ENCODE peak calls at places on chromosomes 2 and 18, in ten cellular contexts. O is lower lobe of right lung; Y is body of pancreas; B is RWPE2; R is pancreas; W is K562; X is HepG2; D is right lobe of liver; P is heart left ventricle; G is CD8-positive, alpha-beta T cell. Q is an unnamed sample. For H3K4me1 and H3K27me3, the result is how much of the 10 kb centered on the place peaks cover.

GRCh38 chr2:232951891-232952290 is 61.2 kb downstream of the NGEF start:
- ATAC-seq in X (no peak), O (no peak), B (peak), D (no peak), P (no peak), R (no peak), W (no peak), Y (no peak), G (no peak), Q (no peak)

GRCh38 chr2:30503007-30503691 is 56.1 kb downstream of the LCLAT1 start:
- ATAC-seq in D (no peak), X (peak), R (no peak), P (no peak), B (no peak), O (peak), Y (no peak), W (peak), G (peak), Q (no peak)

GRCh38 chr2:168550670-168551069 is 94.6 kb downstream of the CERS6 start:
- ATAC-seq in P (peak), X (no peak), Y (no peak), B (no peak), R (no peak), W (peak), O (peak), D (peak), G (no peak), Q (no peak)

GRCh38 chr2:222817628-222818027 is 43.2 kb upstream of the ACSL3 start:
- ATAC-seq in O (no peak), W (peak), R (no peak), P (no peak), Y (no peak), D (no peak), B (no peak), X (peak), G (no peak), Q (no peak)

GRCh38 chr2:192087398-192087958 is 107.3 kb downstream of the TMEFF2 start:
- ATAC-seq in R (no peak), W (no peak), O (no peak), P (no peak), X (no peak), Y (no peak), D (no peak), G (no peak), B (peak), Q (no peak)

GRCh38 chr2:126634273-126634861 is 21.6 kb upstream of the GYPC start:
- ATAC-seq in R (no peak), Y (no peak), D (peak), X (peak), G (peak), B (peak), W (peak), O (peak), P (no peak), Q (no peak)

GRCh38 chr18:3268306-3268705 is 6.4 kb downstream of the MYL12B start:
- ATAC-seq in O (no peak), Y (no peak), X (peak), R (no peak), W (no peak), G (no peak), B (no peak), D (peak), P (no peak), Q (no peak)

GRCh38 chr18:58476521-58477210 is 152.2 kb downstream of the ALPK2 start:
- ATAC-seq in Y (no peak), R (no peak), W (no peak), O (no peak), G (no peak), D (peak), B (no peak), X (no peak), P (peak), Q (no peak)

GRCh38 chr2:120732506-120733237 is 3.0 kb upstream of the GLI2 start:
- ATAC-seq in G (no peak), R (no peak), W (no peak), B (no peak), Y (no peak), D (no peak), X (no peak), P (no peak), O (no peak), Q (no peak)

GRCh38 chr2:24327988-24328387 is 32.3 kb downstream of the ITSN2 start:
- ATAC-seq in O (peak), B (no peak), G (no peak), R (no peak), X (no peak), W (no peak), P (peak), Y (no peak), D (no peak), Q (no peak)

GRCh38 chr2:74267068-74267467 is 68.7 kb downstream of the MTHFD2 start:
- ATAC-seq in B (peak), P (peak), G (peak), Y (no peak), O (peak), R (no peak), W (peak), X (peak), D (peak), Q (no peak)

GRCh38 chr2:239368321-239368720 is 32.5 kb downstream of the HDAC4 start:
- ATAC-seq in B (no peak), W (no peak), G (no peak), P (no peak), D (no peak), X (no peak), R (no peak), Y (no peak), O (no peak), Q (no peak)

GRCh38 chr2:204971219-204971907 is 426.1 kb downstream of the PARD3B start:
- ATAC-seq in X (no peak), O (no peak), P (no peak), D (no peak), B (no peak), Y (no peak), W (no peak), G (peak), R (no peak), Q (no peak)

GRCh38 chr2:132582360-132582759 is 87.6 kb downstream of the LYPD1 start:
- ATAC-seq in G (no peak), W (no peak), B (peak), R (peak), P (no peak), D (peak), Y (peak), O (peak), X (no peak), Q (no peak)

GRCh38 chr2:31213063-31213882 is 4.0 kb downstream of the CAPN14 start:
- ATAC-seq in R (no peak), O (no peak), W (no peak), D (no peak), P (peak), X (no peak), Y (no peak), B (no peak), G (no peak), Q (no peak)

GRCh38 chr2:216698895-216699294 is 3.5 kb upstream of the IGFBP5 start:
- ATAC-seq in R (peak), X (peak), B (peak), D (peak), O (peak), W (peak), G (peak), P (peak), Y (peak), Q (peak)

GRCh38 chr2:56522605-56523089 is 338.9 kb downstream of the CCDC85A start:
- ATAC-seq in P (peak), O (peak), B (no peak), Y (peak), W (no peak), R (peak), G (no peak), X (no peak), D (peak), Q (no peak)

GRCh38 chr2:200131307-200131706 is 175.2 kb upstream of the SPATS2L start:
- ATAC-seq in G (no peak), O (no peak), B (no peak), R (no peak), W (no peak), P (no peak), X (no peak), D (no peak), Y (no peak), Q (no peak)

GRCh38 chr2:134912406-134912805 is 6.2 kb upstream of the CCNT2 start:
- ATAC-seq in O (no peak), D (no peak), X (no peak), B (peak), W (no peak), P (no peak), R (no peak), Y (no peak), G (no peak), Q (no peak)

GRCh38 chr18:55090566-55091187 is 131.4 kb upstream of the CCDC68 start:
- ATAC-seq in G (no peak), O (no peak), R (no peak), B (no peak), X (no peak), D (no peak), W (no peak), P (no peak), Y (no peak), Q (no peak)

GRCh38 chr2:149087751-149088150 is 49.3 kb downstream of the LYPD6B start:
- ATAC-seq in W (peak), O (no peak), P (no peak), Y (no peak), X (peak), R (no peak), G (no peak), B (no peak), D (no peak), Q (no peak)

GRCh38 chr2:218895758-218896500 is 15.3 kb downstream of the WNT10A start:
- ATAC-seq in X (no peak), D (no peak), R (no peak), W (no peak), P (no peak), Y (no peak), G (no peak), B (no peak), O (no peak), Q (no peak)

GRCh38 chr2:134973241-134974146 is 54.9 kb downstream of the CCNT2 start:
- ATAC-seq in Y (no peak), O (no peak), P (no peak), W (no peak), B (no peak), G (no peak), X (no peak), R (no peak), D (no peak), Q (no peak)

GRCh38 chr2:26235089-26235488 is 9.3 kb downstream of the HADHA start:
- ATAC-seq in P (no peak), Y (no peak), O (no peak), D (peak), X (peak), R (peak), G (no peak), W (peak), B (no peak), Q (no peak)

GRCh38 chr2:203670939-203671338 is 35.5 kb upstream of the CD28 start:
- ATAC-seq in Y (no peak), R (no peak), O (peak), X (no peak), P (no peak), B (no peak), G (no peak), W (no peak), D (no peak), Q (no peak)

GRCh38 chr2:32750880-32751279 is 123.0 kb downstream of the TTC27 start:
- ATAC-seq in X (no peak), R (no peak), G (no peak), Y (no peak), O (no peak), W (no peak), P (peak), B (no peak), D (no peak), Q (no peak)

GRCh38 chr18:41378628-41379027 is 576.4 kb upstream of the PIK3C3 start:
- ATAC-seq in X (peak), Y (no peak), P (no peak), R (no peak), W (no peak), O (no peak), G (no peak), D (no peak), B (peak), Q (no peak)

GRCh38 chr18:59232309-59233016 is 12.5 kb downstream of the GRP start:
- ATAC-seq in B (no peak), D (no peak), Y (no peak), P (no peak), W (no peak), G (no peak), X (no peak), R (no peak), O (no peak), Q (no peak)

GRCh38 chr2:119862127-119862889 is 102.6 kb downstream of the PTPN4 start:
- ATAC-seq in P (no peak), Y (no peak), R (no peak), D (no peak), B (no peak), X (no peak), G (no peak), O (no peak), W (no peak), Q (no peak)

GRCh38 chr2:217293046-217293445 is 433.2 kb upstream of the TNP1 start:
- ATAC-seq in R (no peak), O (no peak), Y (no peak), D (no peak), X (no peak), P (no peak), B (no peak), W (no peak), G (no peak), Q (no peak)

GRCh38 chr2:156476516-156477206 is 40.5 kb downstream of the GPD2 start:
- ATAC-seq in D (no peak), W (no peak), P (no peak), R (no peak), O (peak), B (peak), X (no peak), G (no peak), Y (no peak), Q (no peak)

GRCh38 chr2:74021407-74021755 is 36.7 kb downstream of the TET3 start:
- ATAC-seq in W (no peak), G (no peak), D (peak), P (no peak), O (no peak), B (no peak), X (no peak), Y (no peak), R (no peak), Q (no peak)

GRCh38 chr2:41457026-41457425 is 590.8 kb upstream of the PKDCC start:
- ATAC-seq in G (no peak), W (no peak), B (no peak), P (no peak), R (no peak), D (no peak), Y (no peak), O (no peak), X (no peak), Q (no peak)
- TF ChIP-seq CTCF in G (no peak), W (no peak), B (no peak), P (no peak), R (no peak), D (no peak), Y (no peak), O (no peak), X (no peak), Q (no peak)

GRCh38 chr2:40369619-40370397 is 82.1 kb downstream of the SLC8A1 start:
- ATAC-seq in R (no peak), B (no peak), O (peak), Y (no peak), D (no peak), X (no peak), G (no peak), P (no peak), W (no peak), Q (no peak)

GRCh38 chr2:40373093-40373492 is 78.8 kb downstream of the SLC8A1 start:
- ATAC-seq in Y (no peak), G (no peak), R (no peak), O (no peak), P (no peak), B (no peak), D (no peak), X (no peak), W (no peak), Q (no peak)

GRCh38 chr2:40371525-40372277 is 80.2 kb downstream of the SLC8A1 start:
- ATAC-seq in G (no peak), R (no peak), D (peak), O (no peak), P (peak), W (no peak), Y (no peak), X (no peak), B (peak), Q (peak)

GRCh38 chr2:40372278-40372580 is 79.7 kb downstream of the SLC8A1 start:
- ATAC-seq in X (no peak), P (no peak), Y (no peak), G (no peak), O (no peak), R (no peak), W (no peak), D (no peak), B (no peak), Q (peak)

GRCh38 chr2:40372586-40372985 is 79.3 kb downstream of the SLC8A1 start:
- ATAC-seq in G (no peak), D (no peak), R (no peak), O (peak), X (no peak), B (no peak), W (no peak), P (peak), Y (no peak), Q (peak)
- H3K4me1 ChIP-seq in G (under half), D (under half), R (under half), O (under half), X (under half), B (under half), W (under half), P (half or more), Y (under half), Q (under half)

GRCh38 chr18:37546651-37547050 is 18.9 kb downstream of the CELF4 start:
- ATAC-seq in X (no peak), G (no peak), B (no peak), P (no peak), D (no peak), R (no peak), W (no peak), O (peak), Y (no peak), Q (no peak)
- H3K27me3 ChIP-seq in X (under half), G (under half), B (under half), P (under half), D (under half), R (under half), W (under half), O (under half), Y (under half), Q (half or more)

GRCh38 chr2:98519851-98520250 is 75.2 kb downstream of the INPP4A start:
- ATAC-seq in X (no peak), D (no peak), B (no peak), P (no peak), G (no peak), R (no peak), W (no peak), O (no peak), Y (no peak), Q (no peak)

GRCh38 chr2:98519156-98519555 is 74.5 kb downstream of the INPP4A start:
- ATAC-seq in P (peak), G (no peak), D (no peak), O (no peak), X (no peak), Y (no peak), B (no peak), W (no peak), R (no peak), Q (no peak)

GRCh38 chr2:98517636-98518035 is 73.0 kb downstream of the INPP4A start:
- ATAC-seq in R (no peak), Y (no peak), W (no peak), O (no peak), P (no peak), X (no peak), G (no peak), D (no peak), B (no peak), Q (no peak)

GRCh38 chr2:98515571-98515927 is 70.9 kb downstream of the INPP4A start:
- ATAC-seq in D (no peak), O (no peak), P (no peak), X (no peak), Y (no peak), B (no peak), G (no peak), W (no peak), R (no peak), Q (no peak)

GRCh38 chr2:98518106-98518505 is 73.4 kb downstream of the INPP4A start:
- ATAC-seq in X (peak), O (peak), W (peak), B (no peak), G (peak), Y (no peak), P (peak), D (peak), R (no peak), Q (no peak)
- TF ChIP-seq CTCF in X (peak), O (peak), W (peak), B (no peak), G (peak), Y (no peak), P (peak), D (peak), R (no peak), Q (no peak)

GRCh38 chr2:224884188-224884587 is 158.1 kb downstream of the DOCK10 start:
- ATAC-seq in Y (no peak), W (no peak), O (peak), G (no peak), R (no peak), D (peak), B (peak), P (no peak), X (no peak), Q (no peak)

GRCh38 chr2:224885836-224886547 is 156.3 kb downstream of the DOCK10 start:
- ATAC-seq in B (peak), X (no peak), Y (no peak), W (no peak), P (no peak), G (no peak), R (no peak), D (no peak), O (no peak), Q (no peak)

GRCh38 chr2:224883700-224884099 is 158.6 kb downstream of the DOCK10 start:
- ATAC-seq in G (no peak), R (no peak), P (no peak), X (no peak), W (no peak), B (no peak), D (no peak), O (no peak), Y (no peak), Q (no peak)

GRCh38 chr2:224887159-224887558 is 155.1 kb downstream of the DOCK10 start:
- ATAC-seq in G (peak), O (no peak), R (no peak), X (no peak), B (no peak), W (no peak), Y (no peak), P (no peak), D (no peak), Q (no peak)

DNA sequence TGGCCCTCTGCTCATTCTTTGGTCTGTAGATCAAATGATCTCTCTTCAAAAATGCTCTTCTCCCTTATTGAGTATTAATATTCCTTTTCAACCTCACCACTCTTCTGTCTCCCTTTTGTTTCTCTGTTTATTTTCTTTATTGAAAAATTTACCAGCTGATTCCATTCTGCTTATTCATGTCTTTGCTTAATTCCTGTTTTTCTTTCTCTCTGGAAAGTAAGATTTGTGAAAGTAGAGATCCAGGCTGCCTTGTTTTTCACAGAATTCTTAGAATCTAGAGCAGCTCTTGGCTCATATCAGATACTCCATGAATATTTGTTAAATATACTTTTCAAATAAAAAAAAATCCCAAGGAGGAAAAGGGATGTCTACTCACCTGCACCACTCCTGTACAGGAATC is 157.0 kb downstream of the DOCK10 start:
- ATAC-seq in O (no peak), G (no peak), X (no peak), Y (no peak), W (no peak), R (no peak), B (no peak), P (no peak), D (no peak), Q (no peak)
- H3K4me1 ChIP-seq in O (under half), G (under half), X (under half), Y (under half), W (under half), R (under half), B (under half), P (under half), D (under half), Q (under half)

GRCh38 chr2:118848381-118849225 is 1.2 kb upstream of the EN1 start:
- ATAC-seq in W (no peak), G (no peak), B (peak), D (no peak), X (no peak), O (no peak), R (no peak), Y (no peak), P (no peak), Q (no peak)

GRCh38 chr2:118845843-118846666 is 1.4 kb downstream of the EN1 start:
- ATAC-seq in R (no peak), W (no peak), O (no peak), Y (no peak), D (no peak), X (no peak), G (no peak), P (no peak), B (no peak), Q (no peak)

GRCh38 chr2:118845005-118845842 is 2.2 kb downstream of the EN1 start:
- ATAC-seq in X (peak), D (no peak), Y (no peak), O (no peak), R (no peak), B (no peak), P (no peak), W (peak), G (no peak), Q (no peak)

GRCh38 chr2:118847447-118848172 is at the start of gene EN1:
- ATAC-seq in B (no peak), X (no peak), P (no peak), W (peak), Y (no peak), O (no peak), R (no peak), G (no peak), D (no peak), Q (peak)

GRCh38 chr2:118846667-118847446 is 591 bp downstream of the EN1 start:
- ATAC-seq in W (peak), D (no peak), X (peak), B (no peak), O (no peak), R (peak), P (no peak), Y (no peak), G (no peak), Q (no peak)
- H3K27me3 ChIP-seq in W (under half), D (under half), X (under half), B (half or more), O (half or more), R (under half), P (half or more), Y (half or more), G (half or more), Q (half or more)